ENCODE peak calls at places on chromosomes 16 and 17, in six cellular contexts. V, A, T, F, Y and J are unnamed samples.

GRCh38 chr16:5621826-5622225 is 524.2 kb upstream of the EEF2KMT start:
- DNase-seq in F (no peak), Y (no peak), V (no peak), T (no peak), A (no peak), J (no peak)

GRCh38 chr17:29138991-29139682 is 41.1 kb downstream of the MYO18A start:
- DNase-seq in F (no peak), A (no peak), Y (no peak), V (no peak), T (peak), J (no peak)

GRCh38 chr17:77324227-77324626 is 183.5 kb downstream of the SEC14L1 start:
- DNase-seq in Y (no peak), T (peak), F (no peak), A (no peak), V (no peak), J (no peak)

GRCh38 chr17:29977836-29978235 is 36.4 kb downstream of the EFCAB5 start:
- DNase-seq in A (peak), T (no peak), V (no peak), F (no peak), Y (no peak), J (no peak)

GRCh38 chr17:4540224-4541040 is 14.8 kb downstream of the MYBBP1A start:
- DNase-seq in T (no peak), F (no peak), A (no peak), V (no peak), Y (no peak), J (no peak)

GRCh38 chr17:51097708-51098446 is 22.8 kb downstream of the SPAG9 start:
- DNase-seq in T (peak), F (no peak), Y (no peak), V (no peak), A (no peak), J (no peak)

GRCh38 chr16:77584205-77584859 is 138.0 kb upstream of the NUDT7 start:
- DNase-seq in V (no peak), F (peak), T (peak), A (peak), Y (peak), J (no peak)

GRCh38 chr17:61007980-61008379 is 330.3 kb downstream of the BCAS3 start:
- DNase-seq in F (no peak), T (peak), A (no peak), Y (no peak), V (no peak), J (no peak)

GRCh38 chr16:86777098-86777946 is 199.0 kb downstream of the FOXL1 start:
- DNase-seq in A (no peak), T (no peak), V (no peak), F (no peak), Y (no peak), J (no peak)